ENCODE peak calls at places on chromosomes 6 and 20, in ten cellular contexts. One of them, this sample, is unnamed.

GRCh38 chr6:33390767-33391277 is 801 bp upstream of the KIFC1 start:
- DNase-seq in fibroblast of the aortic adventitia: no peak
- DNase-seq in Peyer's patch: no peak
- DNase-seq in effector memory CD4-positive, alpha-beta T cell: no peak
- DNase-seq in IMR-90: no peak
- DNase-seq in psoas muscle: no peak
- DNase-seq in GM12865: no peak
- DNase-seq in ovary: no peak
- DNase-seq in GM23338: no peak
- DNase-seq in cardiac muscle cell: no peak
- DNase-seq in this sample: no peak

GRCh38 chr6:1613631-1614447 is 4.1 kb downstream of the FOXC1 start:
- DNase-seq in fibroblast of the aortic adventitia: peak; percentile 68
- DNase-seq in Peyer's patch: peak; percentile 56
- DNase-seq in effector memory CD4-positive, alpha-beta T cell: no peak
- DNase-seq in IMR-90: peak; percentile 47
- DNase-seq in psoas muscle: peak; percentile 63
- DNase-seq in GM12865: no peak
- DNase-seq in ovary: no peak
- DNase-seq in GM23338: peak; percentile 90
- DNase-seq in cardiac muscle cell: peak; percentile 55
- DNase-seq in this sample: no peak

GRCh38 chr6:3444276-3445088 is 12.4 kb downstream of the SLC22A23 start:
- DNase-seq in fibroblast of the aortic adventitia: no peak
- DNase-seq in Peyer's patch: no peak
- DNase-seq in effector memory CD4-positive, alpha-beta T cell: no peak
- DNase-seq in IMR-90: no peak
- DNase-seq in psoas muscle: no peak
- DNase-seq in GM12865: no peak
- DNase-seq in ovary: no peak
- DNase-seq in GM23338: no peak
- DNase-seq in cardiac muscle cell: no peak
- DNase-seq in this sample: no peak

GRCh38 chr20:41299899-41300298 is 17.6 kb downstream of the ZHX3 start:
- DNase-seq in fibroblast of the aortic adventitia: no peak
- DNase-seq in Peyer's patch: no peak
- DNase-seq in effector memory CD4-positive, alpha-beta T cell: no peak
- DNase-seq in IMR-90: no peak
- DNase-seq in psoas muscle: no peak
- DNase-seq in GM12865: no peak
- DNase-seq in ovary: no peak
- DNase-seq in GM23338: no peak
- DNase-seq in cardiac muscle cell: no peak
- DNase-seq in this sample: no peak

GRCh38 chr6:36387440-36388303 is at the start of gene ETV7:
- DNase-seq in fibroblast of the aortic adventitia: peak; percentile 17
- DNase-seq in Peyer's patch: peak; percentile 76
- DNase-seq in effector memory CD4-positive, alpha-beta T cell: peak; percentile 11
- DNase-seq in IMR-90: peak; percentile 6
- DNase-seq in psoas muscle: no peak
- DNase-seq in GM12865: peak; percentile 52
- DNase-seq in ovary: peak; percentile 46
- DNase-seq in GM23338: peak; percentile 74
- DNase-seq in cardiac muscle cell: peak; percentile 30
- DNase-seq in this sample: no peak

GRCh38 chr6:43317968-43318367 is 9.3 kb upstream of the CRIP3 start:
- DNase-seq in fibroblast of the aortic adventitia: no peak
- DNase-seq in Peyer's patch: no peak
- DNase-seq in effector memory CD4-positive, alpha-beta T cell: no peak
- DNase-seq in IMR-90: no peak
- DNase-seq in psoas muscle: no peak
- DNase-seq in GM12865: no peak
- DNase-seq in ovary: no peak
- DNase-seq in GM23338: no peak
- DNase-seq in cardiac muscle cell: no peak
- DNase-seq in this sample: no peak

GRCh38 chr6:142694054-142694453 is 250.9 kb downstream of the HIVEP2 start:
- DNase-seq in fibroblast of the aortic adventitia: peak; percentile 45
- DNase-seq in Peyer's patch: no peak
- DNase-seq in effector memory CD4-positive, alpha-beta T cell: no peak
- DNase-seq in IMR-90: peak; percentile 5
- DNase-seq in psoas muscle: no peak
- DNase-seq in GM12865: no peak
- DNase-seq in ovary: no peak
- DNase-seq in GM23338: no peak
- DNase-seq in cardiac muscle cell: peak; percentile 53
- DNase-seq in this sample: peak; percentile 59

GRCh38 chr6:139308936-139309603 is 17.3 kb upstream of the TXLNB start:
- DNase-seq in fibroblast of the aortic adventitia: peak; percentile 81
- DNase-seq in Peyer's patch: peak; percentile 70
- DNase-seq in effector memory CD4-positive, alpha-beta T cell: no peak
- DNase-seq in IMR-90: peak; percentile 85
- DNase-seq in psoas muscle: no peak
- DNase-seq in GM12865: no peak
- DNase-seq in ovary: no peak
- DNase-seq in GM23338: no peak
- DNase-seq in cardiac muscle cell: peak; percentile 79
- DNase-seq in this sample: peak; percentile 72

GRCh38 chr6:2378891-2379652 is 133.7 kb upstream of the GMDS start:
- DNase-seq in fibroblast of the aortic adventitia: peak; percentile 41
- DNase-seq in Peyer's patch: no peak
- DNase-seq in effector memory CD4-positive, alpha-beta T cell: no peak
- DNase-seq in IMR-90: peak; percentile 82
- DNase-seq in psoas muscle: no peak
- DNase-seq in GM12865: peak; percentile 62
- DNase-seq in ovary: no peak
- DNase-seq in GM23338: no peak
- DNase-seq in cardiac muscle cell: peak; percentile 31
- DNase-seq in this sample: peak; percentile 89

GRCh38 chr6:167750956-167751358 is 75.8 kb upstream of the AFDN start:
- DNase-seq in fibroblast of the aortic adventitia: no peak
- DNase-seq in Peyer's patch: peak; percentile 69
- DNase-seq in effector memory CD4-positive, alpha-beta T cell: no peak
- DNase-seq in IMR-90: no peak
- DNase-seq in psoas muscle: no peak
- DNase-seq in GM12865: no peak
- DNase-seq in ovary: no peak
- DNase-seq in GM23338: peak; percentile 45
- DNase-seq in cardiac muscle cell: no peak
- DNase-seq in this sample: no peak

GRCh38 chr6:56334937-56335336 is 87.6 kb upstream of the COL21A1 start:
- DNase-seq in fibroblast of the aortic adventitia: peak; percentile 95
- DNase-seq in Peyer's patch: no peak
- DNase-seq in effector memory CD4-positive, alpha-beta T cell: no peak
- DNase-seq in IMR-90: peak; percentile 89
- DNase-seq in psoas muscle: no peak
- DNase-seq in GM12865: no peak
- DNase-seq in ovary: no peak
- DNase-seq in GM23338: no peak
- DNase-seq in cardiac muscle cell: peak; percentile 49
- DNase-seq in this sample: peak; percentile 97

GRCh38 chr6:33995046-33995872 is 150.6 kb downstream of the GRM4 start:
- DNase-seq in fibroblast of the aortic adventitia: no peak
- DNase-seq in Peyer's patch: peak; percentile 58
- DNase-seq in effector memory CD4-positive, alpha-beta T cell: no peak
- DNase-seq in IMR-90: no peak
- DNase-seq in psoas muscle: no peak
- DNase-seq in GM12865: no peak
- DNase-seq in ovary: no peak
- DNase-seq in GM23338: no peak
- DNase-seq in cardiac muscle cell: no peak
- DNase-seq in this sample: no peak

GRCh38 chr6:8481727-8482126 is 46.4 kb upstream of the SLC35B3 start:
- DNase-seq in fibroblast of the aortic adventitia: peak; percentile 2
- DNase-seq in Peyer's patch: no peak
- DNase-seq in effector memory CD4-positive, alpha-beta T cell: no peak
- DNase-seq in IMR-90: no peak
- DNase-seq in psoas muscle: no peak
- DNase-seq in GM12865: peak; percentile 18
- DNase-seq in ovary: no peak
- DNase-seq in GM23338: peak; percentile 83
- DNase-seq in cardiac muscle cell: peak; percentile 0
- DNase-seq in this sample: peak; percentile 18

GRCh38 chr20:62627901-62628612 is 14.2 kb upstream of the SLCO4A1 start:
- DNase-seq in fibroblast of the aortic adventitia: peak; percentile 12
- DNase-seq in Peyer's patch: peak; percentile 80
- DNase-seq in effector memory CD4-positive, alpha-beta T cell: no peak
- DNase-seq in IMR-90: peak; percentile 29
- DNase-seq in psoas muscle: peak; percentile 56
- DNase-seq in GM12865: peak; percentile 80
- DNase-seq in ovary: no peak
- DNase-seq in GM23338: no peak
- DNase-seq in cardiac muscle cell: no peak
- DNase-seq in this sample: peak; percentile 53

GRCh38 chr6:41466437-41466990 is 79.7 kb upstream of the FOXP4 start:
- DNase-seq in fibroblast of the aortic adventitia: peak; percentile 49
- DNase-seq in Peyer's patch: no peak
- DNase-seq in effector memory CD4-positive, alpha-beta T cell: no peak
- DNase-seq in IMR-90: no peak
- DNase-seq in psoas muscle: no peak
- DNase-seq in GM12865: no peak
- DNase-seq in ovary: no peak
- DNase-seq in GM23338: no peak
- DNase-seq in cardiac muscle cell: peak; percentile 74
- DNase-seq in this sample: peak; percentile 75

GRCh38 chr20:59515013-59515905 is 89.1 kb upstream of the PHACTR3 start:
- DNase-seq in fibroblast of the aortic adventitia: peak; percentile 36
- DNase-seq in Peyer's patch: peak; percentile 75
- DNase-seq in effector memory CD4-positive, alpha-beta T cell: no peak
- DNase-seq in IMR-90: peak; percentile 38
- DNase-seq in psoas muscle: peak; percentile 76
- DNase-seq in GM12865: peak; percentile 11
- DNase-seq in ovary: peak; percentile 29
- DNase-seq in GM23338: peak; percentile 94
- DNase-seq in cardiac muscle cell: peak; percentile 66
- DNase-seq in this sample: peak; percentile 52

GRCh38 chr6:160040527-160041264 is 71.8 kb downstream of the IGF2R start:
- DNase-seq in fibroblast of the aortic adventitia: no peak
- DNase-seq in Peyer's patch: no peak
- DNase-seq in effector memory CD4-positive, alpha-beta T cell: no peak
- DNase-seq in IMR-90: no peak
- DNase-seq in psoas muscle: no peak
- DNase-seq in GM12865: no peak
- DNase-seq in ovary: no peak
- DNase-seq in GM23338: no peak
- DNase-seq in cardiac muscle cell: no peak
- DNase-seq in this sample: no peak

DNA sequence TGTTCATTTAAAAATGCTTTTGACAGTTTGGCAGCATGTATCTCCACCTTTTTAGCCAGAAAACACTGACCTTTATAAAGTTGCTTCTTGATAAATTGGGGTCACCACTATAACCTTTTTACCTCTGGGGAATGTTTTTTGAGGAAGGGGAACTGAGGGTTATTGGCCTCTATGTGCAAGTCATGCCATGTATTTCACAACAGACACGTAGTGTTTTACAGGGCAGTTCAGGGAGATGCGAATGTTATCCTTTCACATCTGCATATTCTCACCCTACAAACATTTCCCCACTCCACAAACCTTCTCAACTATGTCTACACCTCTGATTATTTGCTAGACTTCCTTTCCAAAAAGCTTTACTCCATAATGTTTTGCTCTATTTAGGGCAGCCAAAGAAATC is 17.0 kb upstream of the SLA2 start:
- DNase-seq in fibroblast of the aortic adventitia: no peak
- DNase-seq in Peyer's patch: no peak
- DNase-seq in effector memory CD4-positive, alpha-beta T cell: no peak
- DNase-seq in IMR-90: no peak
- DNase-seq in psoas muscle: no peak
- DNase-seq in GM12865: no peak
- DNase-seq in ovary: no peak
- DNase-seq in GM23338: no peak
- DNase-seq in cardiac muscle cell: peak; percentile 15
- DNase-seq in this sample: no peak
- H3K4me3 ChIP-seq in fibroblast of the aortic adventitia: no peak overlapping the region
- H3K4me3 ChIP-seq in Peyer's patch: no peak overlapping the region
- H3K4me3 ChIP-seq in effector memory CD4-positive, alpha-beta T cell: no peak overlapping the region
- H3K4me3 ChIP-seq in IMR-90: no peak overlapping the region
- H3K4me3 ChIP-seq in psoas muscle: no peak overlapping the region
- H3K4me3 ChIP-seq in GM12865: no peak overlapping the region
- H3K4me3 ChIP-seq in ovary: no peak overlapping the region
- H3K4me3 ChIP-seq in GM23338: no peak overlapping the region
- H3K4me3 ChIP-seq in cardiac muscle cell: no peak overlapping the region
- H3K4me3 ChIP-seq in this sample: no peak overlapping the region

GRCh38 chr6:85482206-85483040 is 32.5 kb downstream of the NT5E start:
- DNase-seq in fibroblast of the aortic adventitia: peak; percentile 94
- DNase-seq in Peyer's patch: no peak
- DNase-seq in effector memory CD4-positive, alpha-beta T cell: no peak
- DNase-seq in IMR-90: no peak
- DNase-seq in psoas muscle: no peak
- DNase-seq in GM12865: no peak
- DNase-seq in ovary: no peak
- DNase-seq in GM23338: no peak
- DNase-seq in cardiac muscle cell: peak; percentile 60
- DNase-seq in this sample: peak; percentile 95
- H3K4me3 ChIP-seq in fibroblast of the aortic adventitia: peak overlapping the region; percentile 19
- H3K4me3 ChIP-seq in Peyer's patch: no peak overlapping the region
- H3K4me3 ChIP-seq in effector memory CD4-positive, alpha-beta T cell: no peak overlapping the region
- H3K4me3 ChIP-seq in IMR-90: no peak overlapping the region
- H3K4me3 ChIP-seq in psoas muscle: no peak overlapping the region
- H3K4me3 ChIP-seq in GM12865: no peak overlapping the region
- H3K4me3 ChIP-seq in ovary: no peak overlapping the region
- H3K4me3 ChIP-seq in GM23338: no peak overlapping the region
- H3K4me3 ChIP-seq in cardiac muscle cell: no peak overlapping the region
- H3K4me3 ChIP-seq in this sample: no peak overlapping the region

DNA sequence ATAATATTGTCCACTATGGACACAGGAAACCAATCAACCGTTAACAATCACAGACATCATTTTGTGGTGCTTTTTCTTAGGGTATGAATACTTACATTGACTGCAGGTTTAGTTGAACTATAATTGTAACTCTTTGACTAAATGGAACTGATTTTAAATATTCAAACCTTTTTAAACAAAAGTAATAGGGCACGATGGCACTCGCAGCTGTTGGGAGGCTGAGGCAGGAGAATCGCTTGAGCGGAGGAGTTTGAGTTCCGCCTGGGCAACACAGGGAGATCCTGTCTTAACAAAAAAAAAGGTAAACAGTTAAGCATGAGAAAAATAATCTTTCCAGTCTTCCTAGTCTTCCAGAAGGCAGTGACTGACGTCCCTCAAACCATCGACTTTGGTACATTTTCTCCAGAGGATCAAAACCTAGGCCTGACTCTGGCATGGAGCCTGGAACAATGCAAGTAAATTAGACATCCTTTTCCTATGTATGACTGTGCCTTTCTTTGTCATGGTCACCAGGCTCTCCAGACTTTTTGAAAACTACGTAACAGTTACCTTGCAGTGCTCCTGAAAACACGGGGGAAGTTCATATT is 16.6 kb upstream of the PRDM13 start:
- DNase-seq in fibroblast of the aortic adventitia: no peak
- DNase-seq in Peyer's patch: no peak
- DNase-seq in effector memory CD4-positive, alpha-beta T cell: no peak
- DNase-seq in IMR-90: no peak
- DNase-seq in psoas muscle: no peak
- DNase-seq in GM12865: no peak
- DNase-seq in ovary: no peak
- DNase-seq in GM23338: no peak
- DNase-seq in cardiac muscle cell: no peak
- DNase-seq in this sample: no peak
- H3K4me3 ChIP-seq in fibroblast of the aortic adventitia: no peak overlapping the region
- H3K4me3 ChIP-seq in Peyer's patch: no peak overlapping the region
- H3K4me3 ChIP-seq in effector memory CD4-positive, alpha-beta T cell: peak overlapping the region; percentile 71
- H3K4me3 ChIP-seq in IMR-90: no peak overlapping the region
- H3K4me3 ChIP-seq in psoas muscle: no peak overlapping the region
- H3K4me3 ChIP-seq in GM12865: no peak overlapping the region
- H3K4me3 ChIP-seq in ovary: no peak overlapping the region
- H3K4me3 ChIP-seq in GM23338: peak overlapping the region; percentile 74
- H3K4me3 ChIP-seq in cardiac muscle cell: peak overlapping the region; percentile 36
- H3K4me3 ChIP-seq in this sample: no peak overlapping the region

GRCh38 chr6:39396854-39397253 is 74.4 kb upstream of the KCNK16 start:
- DNase-seq in fibroblast of the aortic adventitia: no peak
- DNase-seq in Peyer's patch: no peak
- DNase-seq in effector memory CD4-positive, alpha-beta T cell: no peak
- DNase-seq in IMR-90: no peak
- DNase-seq in psoas muscle: no peak
- DNase-seq in GM12865: no peak
- DNase-seq in ovary: no peak
- DNase-seq in GM23338: no peak
- DNase-seq in cardiac muscle cell: no peak
- DNase-seq in this sample: no peak
- H3K4me3 ChIP-seq in fibroblast of the aortic adventitia: no peak overlapping the region
- H3K4me3 ChIP-seq in Peyer's patch: no peak overlapping the region
- H3K4me3 ChIP-seq in effector memory CD4-positive, alpha-beta T cell: no peak overlapping the region
- H3K4me3 ChIP-seq in IMR-90: no peak overlapping the region
- H3K4me3 ChIP-seq in psoas muscle: no peak overlapping the region
- H3K4me3 ChIP-seq in GM12865: no peak overlapping the region
- H3K4me3 ChIP-seq in ovary: no peak overlapping the region
- H3K4me3 ChIP-seq in GM23338: no peak overlapping the region
- H3K4me3 ChIP-seq in cardiac muscle cell: no peak overlapping the region
- H3K4me3 ChIP-seq in this sample: no peak overlapping the region

This sample was measured in fibroblast of mammary gland.